ENCODE peak calls at places on chromosome X, in seven cellular contexts. N is hepatocyte; H is prostate gland; I is cardiac muscle cell; Z is CD8-positive, alpha-beta T cell; O is tibial nerve; A is upper lobe of left lung. J is an unnamed sample. For H3K4me1, the result is how much of the 10 kb centered on the place peaks cover.

GRCh38 chrX:20515841-20516461 is 249.2 kb upstream of the RPS6KA3 start:
- DNase-seq in I (peak), Z (no peak), A (no peak), N (peak), O (no peak), H (peak), J (no peak)

GRCh38 chrX:3262906-3263305 is 83.5 kb downstream of the MXRA5 start:
- DNase-seq in A (no peak), H (no peak), Z (no peak), O (no peak), N (peak), I (peak), J (no peak)

GRCh38 chrX:8913665-8914409 is 112.7 kb upstream of the FAM9A start:
- DNase-seq in O (no peak), H (no peak), A (no peak), I (peak), Z (no peak), N (no peak), J (no peak)

GRCh38 chrX:65926095-65927019 is 113.5 kb downstream of the VSIG4 start:
- DNase-seq in O (no peak), Z (peak), A (no peak), H (no peak), I (no peak), N (no peak), J (no peak)

GRCh38 chrX:104565791-104566687 is at the start of gene IL1RAPL2:
- DNase-seq in H (peak), O (no peak), Z (no peak), N (peak), A (peak), I (peak), J (peak)

GRCh38 chrX:10628906-10629305 is 8.5 kb upstream of the MID1 start:
- DNase-seq in H (no peak), Z (no peak), I (no peak), O (no peak), N (no peak), A (no peak), J (no peak)

GRCh38 chrX:46268429-46268828 is 276.8 kb downstream of the ZNF674 start:
- DNase-seq in H (no peak), O (no peak), Z (no peak), A (peak), N (peak), I (peak), J (no peak)

GRCh38 chrX:122850326-122850725 is 333.8 kb upstream of the GRIA3 start:
- DNase-seq in A (no peak), Z (no peak), N (no peak), O (no peak), H (no peak), I (no peak), J (no peak)

GRCh38 chrX:120731386-120731785 is 101.5 kb upstream of the C1GALT1C1 start:
- DNase-seq in N (no peak), Z (no peak), O (no peak), I (no peak), A (no peak), H (no peak), J (no peak)

GRCh38 chrX:71216446-71216845 is 6.6 kb upstream of the GJB1 start:
- DNase-seq in N (no peak), O (no peak), A (no peak), Z (no peak), H (no peak), I (no peak), J (no peak)

GRCh38 chrX:140343226-140343873 is 161.5 kb downstream of the SOX3 start:
- DNase-seq in I (no peak), N (no peak), H (no peak), A (no peak), O (no peak), Z (no peak), J (no peak)

GRCh38 chrX:36908801-36909403 is 99.3 kb upstream of the FAM47C start:
- DNase-seq in O (no peak), I (peak), Z (no peak), A (no peak), H (no peak), N (peak), J (no peak)

GRCh38 chrX:72142094-72142843 is 10.6 kb upstream of the RTL5 start:
- DNase-seq in N (peak), A (no peak), H (no peak), Z (no peak), I (no peak), O (no peak), J (no peak)

GRCh38 chrX:56564921-56565861 is 1.8 kb downstream of the UBQLN2 start:
- DNase-seq in Z (no peak), I (peak), A (no peak), H (no peak), O (no peak), N (peak), J (no peak)

GRCh38 chrX:40893251-40893910 is 158.0 kb upstream of the MED14 start:
- DNase-seq in O (no peak), Z (no peak), N (no peak), A (no peak), I (peak), H (no peak), J (no peak)

GRCh38 chrX:132775230-132775823 is 183.1 kb downstream of the HS6ST2 start:
- DNase-seq in I (no peak), N (no peak), A (no peak), Z (no peak), H (no peak), O (no peak), J (no peak)

GRCh38 chrX:18951032-18951431 is 32.9 kb downstream of the PHKA2 start:
- DNase-seq in A (no peak), O (no peak), Z (no peak), H (no peak), I (no peak), N (no peak), J (no peak)

GRCh38 chrX:39903937-39904336 is 193.8 kb downstream of the BCOR start:
- DNase-seq in H (no peak), A (no peak), Z (no peak), N (no peak), O (no peak), I (peak), J (no peak)

DNA sequence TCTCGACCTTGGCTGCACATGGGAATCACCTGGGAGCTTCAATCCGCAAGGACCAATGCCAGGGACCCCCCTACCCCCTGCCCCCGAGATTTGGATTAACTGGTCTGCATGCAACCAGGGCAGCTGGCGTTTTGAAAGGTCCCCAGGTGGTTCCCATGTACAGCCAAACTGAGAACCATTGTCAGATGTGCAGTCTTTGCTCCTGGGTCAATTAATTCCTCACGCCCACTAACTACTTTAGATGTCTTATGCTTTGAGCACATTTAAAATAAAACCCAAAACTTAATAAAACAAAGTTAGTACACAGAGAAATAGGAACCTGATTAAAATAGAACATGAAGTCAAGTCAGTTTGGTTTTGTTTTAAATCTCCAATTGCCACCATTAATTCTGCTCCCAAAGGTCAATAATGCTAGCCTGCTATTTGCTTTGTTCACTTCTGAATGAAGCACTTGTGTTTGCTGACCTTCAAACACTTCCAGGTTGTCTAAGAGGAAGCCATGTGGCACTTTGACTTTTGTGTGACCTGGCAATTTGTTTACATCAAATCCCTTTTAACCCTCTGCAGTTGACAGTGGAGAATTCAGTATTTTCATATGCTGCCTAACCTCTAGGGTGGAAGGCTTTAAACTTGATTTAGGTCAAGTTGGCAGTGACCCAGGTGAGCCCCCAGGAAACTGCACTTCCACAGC is 27.2 kb upstream of the TMSB4X start:
- DNase-seq in N (no peak), A (no peak), Z (no peak), I (no peak), O (no peak), H (no peak), J (no peak)
- H3K4me1 ChIP-seq in N (under half), A (under half), Z (under half), I (under half), O (under half), H (under half), J (under half)

GRCh38 chrX:154383359-154384283 is 4.5 kb downstream of the EMD start:
- DNase-seq in O (no peak), H (no peak), Z (no peak), A (no peak), I (no peak), N (no peak), J (no peak)

GRCh38 chrX:154380787-154381186 is 1.7 kb downstream of the EMD start:
- DNase-seq in N (no peak), Z (no peak), H (no peak), I (no peak), A (no peak), O (no peak), J (no peak)

GRCh38 chrX:154382483-154383069 is 3.5 kb downstream of the EMD start:
- DNase-seq in Z (no peak), N (no peak), I (no peak), O (no peak), H (no peak), A (no peak), J (no peak)

GRCh38 chrX:154381271-154381670 is 2.2 kb downstream of the EMD start:
- DNase-seq in H (no peak), A (no peak), Z (no peak), N (no peak), I (no peak), O (no peak), J (no peak)

DNA sequence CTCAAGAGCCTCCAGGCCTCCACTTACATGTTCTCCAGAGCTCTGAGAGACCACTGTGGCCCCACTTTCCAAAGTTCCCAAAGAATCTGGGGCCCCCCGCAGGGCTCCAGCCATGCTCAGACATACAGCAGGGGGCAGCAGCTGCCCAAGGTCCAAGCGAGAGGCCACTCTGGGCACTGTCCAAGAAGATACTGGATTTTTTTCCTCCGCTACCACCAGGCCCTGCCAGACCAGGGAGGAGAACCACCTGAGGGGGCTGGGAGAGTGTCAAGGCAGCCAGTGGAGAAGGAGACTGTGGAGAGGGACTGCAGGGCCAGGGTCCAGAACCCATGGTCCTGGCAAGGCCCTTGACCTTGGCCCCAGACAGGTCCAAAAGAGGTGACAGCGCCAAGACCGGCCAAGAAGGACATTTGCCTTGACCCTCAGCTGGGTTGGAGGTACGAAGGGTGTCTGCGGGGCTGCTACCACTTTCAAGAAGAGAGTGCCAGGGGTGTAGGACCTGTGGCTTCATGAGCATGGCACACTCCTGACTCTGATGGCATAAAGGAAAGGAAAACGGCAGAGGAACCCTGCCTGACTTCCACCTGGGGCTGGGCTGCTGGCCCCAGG is 5.3 kb downstream of the EMD start:
- DNase-seq in Z (no peak), N (no peak), I (no peak), A (no peak), H (no peak), O (no peak), J (no peak)
- H3K4me3 ChIP-seq in Z (no peak), N (no peak), I (no peak), A (no peak), H (no peak), O (no peak), J (no peak)

GRCh38 chrX:17692709-17693346 is 44.5 kb upstream of the SCML1 start:
- DNase-seq in I (peak), N (no peak), H (no peak), Z (no peak), O (no peak), A (no peak), J (peak)

GRCh38 chrX:17700976-17701375 is 36.3 kb upstream of the SCML1 start:
- DNase-seq in A (no peak), N (no peak), H (no peak), I (no peak), O (no peak), Z (no peak), J (no peak)

GRCh38 chrX:17697191-17697590 is 40.1 kb upstream of the SCML1 start:
- DNase-seq in O (no peak), H (no peak), I (peak), Z (no peak), N (no peak), A (no peak), J (no peak)
- H3K4me1 ChIP-seq in O (under half), H (under half), I (under half), Z (under half), N (under half), A (under half), J (under half)

GRCh38 chrX:73943572-73943899 is 360.4 kb upstream of the ZCCHC13 start:
- DNase-seq in O (no peak), A (no peak), Z (no peak), I (no peak), H (no peak), N (no peak), J (no peak)
- H3K4me3 ChIP-seq in O (peak), A (peak), Z (peak), I (peak), H (peak), N (no peak), J (peak)

DNA sequence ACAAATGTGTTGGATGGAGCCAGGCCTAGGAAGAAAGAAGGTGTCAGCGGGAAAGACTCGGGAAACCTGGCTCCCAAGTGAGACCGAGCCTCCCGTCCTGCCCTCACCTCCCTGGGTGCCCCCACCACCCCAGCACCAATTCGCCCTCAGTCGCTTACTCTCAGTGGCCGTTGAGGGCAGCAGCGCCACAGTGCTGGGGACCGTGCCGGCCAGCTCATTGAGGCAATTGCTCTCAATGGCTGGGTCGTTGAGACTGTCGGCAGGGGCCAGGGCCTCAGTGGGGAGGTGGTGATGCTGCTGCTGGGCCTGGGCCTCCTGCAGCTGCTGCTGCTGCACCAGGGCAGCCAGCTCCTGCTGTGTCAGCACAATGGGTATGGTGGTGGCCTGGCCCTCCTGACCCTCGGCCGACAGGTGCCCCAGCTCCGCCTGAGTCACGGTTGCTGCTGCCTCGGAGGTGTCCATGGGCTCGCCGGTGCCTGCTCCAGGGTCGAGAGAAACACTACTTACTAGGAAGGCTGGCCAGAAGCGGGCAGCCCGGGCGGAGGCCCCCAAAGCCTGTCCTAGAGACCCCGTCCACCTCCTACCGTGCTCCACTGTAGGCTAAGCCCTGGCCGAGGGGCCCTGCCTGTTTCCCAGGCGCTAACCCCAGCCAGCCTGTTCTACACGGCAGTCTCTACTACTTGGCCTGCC is 7.4 kb upstream of the RENBP start:
- DNase-seq in N (no peak), I (no peak), H (no peak), A (no peak), Z (no peak), O (no peak), J (no peak)
- H3K4me1 ChIP-seq in N (under half), I (under half), H (under half), A (under half), Z (under half), O (under half), J (under half)

GRCh38 chrX:23333842-23334535 is 660 bp upstream of the PTCHD1 start:
- DNase-seq in N (peak), O (no peak), A (no peak), H (peak), Z (no peak), I (no peak), J (no peak)
- H3K4me3 ChIP-seq in N (peak), O (peak), A (peak), H (peak), Z (no peak), I (peak), J (peak)

GRCh38 chrX:153491351-153492152 is 3.2 kb upstream of the BGN start:
- DNase-seq in A (no peak), N (no peak), Z (no peak), H (no peak), I (no peak), O (no peak), J (no peak)

GRCh38 chrX:153492153-153492454 is 2.7 kb upstream of the BGN start:
- DNase-seq in O (no peak), I (no peak), A (no peak), H (no peak), Z (no peak), N (peak), J (no peak)

GRCh38 chrX:153494061-153494460 is 719 bp upstream of the BGN start:
- DNase-seq in I (no peak), N (no peak), H (no peak), Z (no peak), O (no peak), A (no peak), J (peak)

GRCh38 chrX:153493085-153493484 is 1.7 kb upstream of the BGN start:
- DNase-seq in A (no peak), N (no peak), H (no peak), I (no peak), O (no peak), Z (no peak), J (no peak)

DNA sequence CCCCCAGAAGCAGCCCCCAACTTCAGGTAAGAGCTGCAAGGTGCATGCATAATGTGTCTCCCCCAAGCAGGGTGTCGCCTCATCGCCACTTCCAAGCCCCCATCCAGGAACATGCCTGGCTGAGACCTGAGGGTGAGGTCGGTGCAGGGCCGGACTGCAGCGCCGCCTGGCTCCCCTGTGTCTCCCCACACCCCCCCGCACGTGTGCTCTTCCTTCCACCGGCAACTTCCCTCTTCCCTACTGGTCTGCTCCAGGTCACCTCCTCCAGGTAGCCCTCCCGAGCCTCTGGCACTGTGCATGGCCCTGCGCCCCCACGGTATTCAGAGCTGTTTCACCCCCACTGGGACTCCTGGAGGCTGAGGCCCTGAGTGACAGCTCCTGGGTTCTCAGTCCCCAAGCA is 2.2 kb upstream of the BGN start:
- DNase-seq in I (no peak), Z (no peak), O (no peak), A (no peak), H (no peak), N (no peak), J (no peak)
- H3K4me1 ChIP-seq in I (under half), Z (under half), O (half or more), A (under half), H (under half), N (under half), J (under half)